ENCODE peak calls at places on chromosomes 1 and 21, in five cellular contexts. U is uterus, I is IMR-90, B is endothelial cell of umbilical vein, R is esophagus muscularis mucosa. M is an unnamed sample. For H3K9me3 and H3K4me1, the result is how much of the 10 kb centered on the place peaks cover.

GRCh38 chr1:100353073-100353801 is 931 bp downstream of the CDC14A start:
- DNase-seq in B (peak), I (no peak), R (no peak), U (no peak), M (no peak)

GRCh38 chr1:34460193-34460592 is 283.5 kb downstream of the C1orf94 start:
- DNase-seq in R (no peak), I (no peak), B (no peak), U (no peak), M (no peak)

GRCh38 chr1:160007577-160008200 is 24.1 kb downstream of the PIGM start:
- DNase-seq in U (no peak), B (peak), R (no peak), I (peak), M (no peak)

GRCh38 chr1:225460021-225460736 is 32.3 kb upstream of the LBR start:
- DNase-seq in R (no peak), U (no peak), I (no peak), B (no peak), M (no peak)

GRCh38 chr1:222288056-222288455 is 259.8 kb downstream of the HHIPL2 start:
- DNase-seq in I (peak), U (no peak), R (no peak), B (no peak), M (peak)

GRCh38 chr21:44737706-44738354 is 26.5 kb upstream of the TSPEAR start:
- DNase-seq in I (peak), R (no peak), U (no peak), B (no peak), M (no peak)

GRCh38 chr1:172638885-172639831 is 19.7 kb upstream of the FASLG start:
- DNase-seq in R (no peak), U (no peak), B (no peak), I (peak), M (no peak)

GRCh38 chr1:5611431-5611830 is 380.8 kb downstream of the NPHP4 start:
- DNase-seq in R (no peak), B (no peak), I (no peak), U (no peak), M (no peak)

GRCh38 chr1:218659911-218660677 is 315.0 kb downstream of the TGFB2 start:
- DNase-seq in B (no peak), U (no peak), R (no peak), I (no peak), M (no peak)

GRCh38 chr1:9239622-9240401 is 5.2 kb downstream of the H6PD start:
- DNase-seq in B (peak), I (peak), R (peak), U (peak), M (peak)

GRCh38 chr1:59061876-59062275 is 235.0 kb upstream of the FGGY start:
- DNase-seq in R (peak), U (peak), B (peak), I (peak), M (no peak)

DNA sequence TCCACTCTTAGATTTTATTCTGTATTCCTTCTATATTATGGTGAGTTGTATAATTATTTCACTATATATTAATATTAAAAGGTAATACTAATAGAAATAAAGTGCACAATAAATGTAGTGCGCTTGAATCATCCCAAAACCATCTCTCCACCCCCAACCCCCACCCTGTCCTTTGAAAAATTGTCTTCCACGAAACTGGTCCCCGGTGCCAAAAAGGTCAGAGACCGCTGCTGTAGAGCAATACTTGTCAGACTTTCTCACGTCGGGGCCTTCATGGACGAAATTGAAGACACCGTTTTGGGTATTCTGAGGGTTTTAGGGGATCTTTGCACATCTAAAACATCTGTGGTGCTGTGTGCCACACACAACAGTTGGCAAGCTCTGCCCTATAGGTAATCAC is 19.6 kb downstream of the DYRK1A start:
- DNase-seq in B (no peak), R (no peak), I (no peak), U (no peak), M (no peak)
- H3K9me3 ChIP-seq in B (under half), R (under half), I (under half), U (under half), M (under half)

DNA sequence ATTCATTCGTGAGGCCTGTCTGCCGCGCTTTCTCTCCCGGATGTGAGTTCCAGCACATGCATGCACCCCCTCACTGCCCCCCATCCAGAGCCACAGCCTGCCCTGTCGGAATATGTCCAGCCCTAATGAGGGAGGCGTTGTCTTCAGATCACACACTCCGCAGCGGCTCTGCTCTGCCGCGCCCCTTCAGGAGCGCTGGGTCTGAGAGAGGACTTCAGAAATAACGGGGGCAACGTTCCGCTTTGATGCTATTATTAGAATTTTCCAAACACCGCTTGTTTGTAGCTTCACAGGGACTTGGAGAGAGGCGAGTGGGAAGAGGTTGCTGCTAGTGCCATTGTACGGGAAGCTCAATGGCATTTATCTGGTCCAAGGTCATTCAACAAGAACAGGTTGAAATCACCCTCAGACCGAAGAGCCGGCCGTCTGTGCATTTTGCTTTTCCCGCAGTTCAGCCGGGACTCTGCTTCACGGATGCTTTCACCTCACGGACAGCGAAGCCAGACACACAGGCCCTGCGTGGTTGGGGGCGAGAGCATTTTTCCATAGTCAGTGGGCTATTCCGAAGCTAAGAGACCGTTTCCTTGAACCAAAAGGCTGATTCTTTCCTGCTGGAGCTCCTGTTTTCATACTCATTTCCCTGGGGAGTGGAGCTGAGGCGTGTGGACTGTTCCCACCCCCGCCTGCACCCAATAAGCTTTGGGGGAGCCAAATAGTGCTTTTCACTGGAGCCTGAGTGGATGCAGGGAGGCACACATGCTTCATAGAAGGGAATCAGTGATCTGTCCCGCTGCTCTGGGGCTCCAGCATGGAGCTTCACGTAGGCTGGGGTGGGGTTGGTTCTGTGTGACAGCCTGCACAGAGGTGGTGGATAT is 69.7 kb downstream of the GALNT2 start:
- DNase-seq in U (no peak), B (no peak), I (no peak), R (no peak), M (no peak)
- H3K4me1 ChIP-seq in U (under half), B (under half), I (under half), R (half or more), M (under half)

DNA sequence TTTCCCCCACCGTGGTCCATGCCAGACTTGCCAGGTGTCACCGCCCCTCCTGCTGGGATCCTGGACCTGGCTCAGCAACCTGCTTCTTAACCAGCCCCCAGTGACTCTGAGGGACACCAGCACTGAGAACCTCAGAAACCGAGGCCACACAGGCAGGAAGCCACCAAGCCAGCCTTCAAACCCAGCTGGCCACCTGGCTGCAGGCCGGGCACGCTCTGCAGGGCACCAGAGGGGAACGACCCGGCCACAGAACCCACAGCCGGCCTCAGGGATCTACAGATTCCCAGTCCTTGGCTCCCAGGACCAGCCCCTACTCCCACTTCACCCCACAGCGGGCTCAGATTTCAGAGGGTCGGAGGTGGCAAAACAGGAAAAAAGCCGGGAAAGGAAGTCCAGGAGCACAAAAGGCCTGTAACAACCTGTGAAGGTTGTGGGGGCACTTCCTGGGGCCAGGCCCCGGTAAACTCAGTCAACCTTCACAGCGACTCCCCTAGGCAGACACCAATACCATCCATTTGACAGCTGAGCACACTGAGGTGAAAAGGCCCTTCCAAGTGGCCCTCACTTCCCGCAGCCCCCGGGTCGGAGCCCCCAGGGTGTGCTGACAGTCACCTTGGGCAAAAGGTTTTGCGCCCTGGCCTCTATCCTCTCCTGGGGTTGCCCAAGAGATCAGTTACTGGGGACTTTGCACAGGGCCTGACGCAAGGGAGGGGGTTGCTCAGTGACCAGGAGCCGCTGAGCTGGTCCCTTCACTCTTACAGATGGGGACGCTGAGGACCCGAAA is 14.1 kb downstream of the RUNX3 start:
- DNase-seq in I (no peak), R (no peak), B (no peak), U (no peak), M (no peak)
- TF ChIP-seq POLR2A in I (no peak), R (no peak), B (no peak), U (no peak), M (no peak)

GRCh38 chr1:3001471-3002348 is 19.6 kb upstream of the ACTRT2 start:
- DNase-seq in I (no peak), U (no peak), R (no peak), B (no peak), M (peak)

GRCh38 chr1:2999571-2999970 is 21.7 kb upstream of the ACTRT2 start:
- DNase-seq in U (no peak), B (no peak), I (no peak), R (no peak), M (no peak)

GRCh38 chr1:2999138-2999537 is 22.1 kb upstream of the ACTRT2 start:
- DNase-seq in I (no peak), R (no peak), U (no peak), B (no peak), M (no peak)

GRCh38 chr1:3000671-3001470 is 20.4 kb upstream of the ACTRT2 start:
- DNase-seq in R (no peak), U (no peak), I (no peak), B (no peak), M (no peak)

GRCh38 chr1:3000214-3000613 is 21.1 kb upstream of the ACTRT2 start:
- DNase-seq in R (no peak), B (no peak), I (no peak), U (no peak), M (no peak)
- H3K9me3 ChIP-seq in R (under half), B (under half), I (half or more), U (under half), M (under half)

DNA sequence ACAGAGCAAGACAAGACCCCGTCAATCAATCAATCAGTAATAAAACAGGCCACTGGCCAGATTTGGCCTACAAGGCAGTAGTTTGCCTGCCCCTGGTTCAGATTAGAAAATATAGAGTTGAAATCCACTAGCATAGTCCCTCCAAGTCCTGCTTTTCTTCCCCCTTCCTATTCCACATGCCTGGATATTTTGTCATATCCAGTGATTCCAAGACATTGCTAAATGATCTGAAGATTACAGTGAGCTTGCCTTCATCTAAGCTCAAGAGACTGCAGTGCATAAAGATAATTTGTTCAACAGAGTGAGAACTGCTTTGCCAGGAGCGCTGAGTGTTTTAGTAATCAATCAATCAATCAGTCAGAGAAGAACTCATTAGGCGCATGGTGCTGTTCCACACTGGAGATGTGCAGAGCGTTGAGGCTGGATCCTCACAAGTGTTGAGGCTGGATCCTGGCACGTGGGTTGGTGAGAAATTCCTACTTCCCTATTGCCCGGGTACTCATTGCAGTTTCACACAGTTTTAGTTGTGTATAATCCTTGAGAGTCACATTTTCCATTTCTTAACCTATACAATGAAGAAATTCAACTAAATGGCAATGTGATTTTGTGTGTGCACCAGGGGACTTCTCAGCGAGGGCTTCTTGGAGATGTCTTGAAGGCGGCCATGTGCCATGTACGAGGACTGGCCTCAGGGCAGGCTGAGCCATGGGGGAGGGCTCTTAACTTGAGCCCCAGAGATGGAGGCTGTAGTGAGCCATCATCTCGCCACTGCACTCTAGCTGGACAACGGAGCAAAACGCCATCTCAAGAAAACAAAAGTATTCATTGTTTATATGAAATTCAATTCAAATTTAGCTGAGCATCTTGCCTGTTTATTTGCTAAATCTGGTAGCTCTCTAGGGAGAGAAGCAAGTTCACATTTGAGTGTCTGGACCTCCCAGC is 76.3 kb downstream of the TOMM20 start:
- DNase-seq in I (no peak), R (no peak), B (no peak), U (no peak), M (no peak)
- H3K4me1 ChIP-seq in I (under half), R (under half), B (under half), U (under half), M (under half)

GRCh38 chr1:12078938-12079861 is 16.1 kb downstream of the TNFRSF8 start:
- DNase-seq in B (peak), I (peak), R (no peak), U (peak), M (no peak)
- TF ChIP-seq POLR2A in B (no peak), I (no peak), R (no peak), U (no peak), M (no peak)

M was measured in breast epithelium.